ENCODE peak calls at places on chromosomes 5 and 9, in four cellular contexts. N, Y, O and J are unnamed samples.

GRCh38 chr9:89154651-89155336 is 23.8 kb downstream of the SHC3 start:
- DNase-seq in N (no peak), Y (peak), O (peak), J (peak)

GRCh38 chr5:181246276-181247050 is 2.8 kb upstream of the RACK1 start:
- DNase-seq in N (no peak), Y (peak), O (peak), J (peak)

GRCh38 chr9:78280982-78281668 is 15.8 kb upstream of the PSAT1 start:
- DNase-seq in N (no peak), Y (no peak), O (no peak), J (no peak)

GRCh38 chr9:124721109-124721850 is 49.8 kb downstream of the NR6A1 start:
- DNase-seq in N (no peak), Y (no peak), O (no peak), J (no peak)

GRCh38 chr9:130835441-130836298 is 616 bp downstream of the ABL1 start:
- DNase-seq in N (peak), Y (peak), O (no peak), J (peak)

GRCh38 chr5:136364307-136364706 is 1.0 kb downstream of the TRPC7 start:
- DNase-seq in N (peak), Y (peak), O (peak), J (no peak)

GRCh38 chr5:39138892-39139291 is 64.7 kb upstream of the RICTOR start:
- DNase-seq in N (no peak), Y (no peak), O (peak), J (no peak)

GRCh38 chr5:35404701-35405100 is 174.4 kb upstream of the PRLR start:
- DNase-seq in N (no peak), Y (no peak), O (no peak), J (no peak)

GRCh38 chr5:1551426-1551825 is 27.7 kb upstream of the LPCAT1 start:
- DNase-seq in N (no peak), Y (no peak), O (no peak), J (no peak)

GRCh38 chr9:94624621-94625020 is 14.7 kb downstream of the FBP1 start:
- DNase-seq in N (no peak), Y (no peak), O (no peak), J (no peak)

GRCh38 chr5:109668668-109669422 is 20.9 kb upstream of the MAN2A1 start:
- DNase-seq in N (no peak), Y (no peak), O (no peak), J (no peak)

GRCh38 chr9:35736201-35736633 is 3.8 kb downstream of the CREB3 start:
- DNase-seq in N (peak), Y (peak), O (peak), J (peak)

GRCh38 chr9:99134893-99135341 is 30.0 kb downstream of the TGFBR1 start:
- DNase-seq in N (no peak), Y (no peak), O (no peak), J (peak)

GRCh38 chr5:96297290-96297689 is 135.8 kb downstream of the PCSK1 start:
- DNase-seq in N (no peak), Y (no peak), O (no peak), J (no peak)

GRCh38 chr9:93952784-93953491 is 2.2 kb downstream of the BARX1 start:
- DNase-seq in N (no peak), Y (peak), O (no peak), J (no peak)

GRCh38 chr9:110847661-110848060 is 179.1 kb downstream of the MUSK start:
- DNase-seq in N (no peak), Y (no peak), O (no peak), J (no peak)

GRCh38 chr5:120457839-120458507 is 6.1 kb upstream of the PRR16 start:
- DNase-seq in N (peak), Y (peak), O (peak), J (peak)

GRCh38 chr5:110115485-110115884 is 425.8 kb downstream of the MAN2A1 start:
- DNase-seq in N (no peak), Y (no peak), O (no peak), J (no peak)

GRCh38 chr5:128143911-128144310 is 60.3 kb downstream of the SLC12A2 start:
- DNase-seq in N (no peak), Y (no peak), O (no peak), J (no peak)

GRCh38 chr5:157458835-157459234 is 1.2 kb upstream of the NIPAL4 start:
- DNase-seq in N (no peak), Y (no peak), O (no peak), J (no peak)

GRCh38 chr5:125180222-125180621 is 433.8 kb upstream of the ZNF608 start:
- DNase-seq in N (no peak), Y (no peak), O (no peak), J (no peak)

GRCh38 chr5:109567374-109568044 is 122.2 kb upstream of the MAN2A1 start:
- DNase-seq in N (no peak), Y (no peak), O (no peak), J (no peak)

GRCh38 chr5:178378527-178379484 is 146.2 kb upstream of the PHYKPL start:
- DNase-seq in N (no peak), Y (no peak), O (no peak), J (no peak)

GRCh38 chr9:446074-446699 is 231.5 kb downstream of the DOCK8 start:
- DNase-seq in N (no peak), Y (no peak), O (no peak), J (no peak)